ENCODE peak calls at places on chromosomes 11 and 22, in four cellular contexts. I, R, K and M are unnamed samples.

GRCh38 chr11:134792044-134792443 is 380.0 kb upstream of the B3GAT1 start:
- DNase-seq in K (no peak), R (no peak), I (no peak), M (no peak)

GRCh38 chr11:82858556-82859091 is 41.6 kb downstream of the PRCP start:
- DNase-seq in K (no peak), R (no peak), I (no peak), M (no peak)

GRCh38 chr11:77073328-77074001 is 6.7 kb downstream of the CAPN5 start:
- DNase-seq in K (no peak), R (peak), I (peak), M (no peak)

GRCh38 chr22:49154433-49154832 is 673.2 kb downstream of the BRD1 start:
- DNase-seq in I (no peak), R (no peak), K (no peak), M (no peak)

GRCh38 chr11:8285228-8285627 is 21.6 kb upstream of the LMO1 start:
- DNase-seq in I (no peak), K (no peak), R (no peak), M (no peak)

GRCh38 chr11:110095554-110095953 is 2.4 kb downstream of the ZC3H12C start:
- DNase-seq in K (no peak), R (no peak), I (no peak), M (no peak)

GRCh38 chr11:266676-267439 is 11.3 kb upstream of the NLRP6 start:
- DNase-seq in I (peak), K (no peak), R (no peak), M (no peak)

GRCh38 chr11:86193297-86194095 is 51.1 kb upstream of the EED start:
- DNase-seq in R (peak), I (peak), K (peak), M (peak)

GRCh38 chr11:6771926-6772898 is at the start of gene OR2AG2:
- DNase-seq in K (peak), R (no peak), I (peak), M (no peak)

GRCh38 chr11:96643173-96643572 is 253.4 kb downstream of the JRKL start:
- DNase-seq in R (no peak), I (no peak), K (no peak), M (no peak)
- TF ChIP-seq SP1 in R (no peak), I (peak), K (no peak), M (no peak)

GRCh38 chr11:64146036-64146943 is 19.6 kb downstream of the MACROD1 start:
- DNase-seq in R (peak), I (peak), K (no peak), M (peak)
- TF ChIP-seq CREM in R (no peak), I (peak), K (no peak), M (no peak)

GRCh38 chr11:61975638-61976419 is 8.4 kb upstream of the FTH1 start:
- DNase-seq in R (no peak), K (no peak), I (no peak), M (no peak)

GRCh38 chr11:61972112-61972795 is 4.8 kb upstream of the FTH1 start:
- DNase-seq in I (no peak), R (no peak), K (no peak), M (no peak)

GRCh38 chr11:61972796-61973602 is 5.6 kb upstream of the FTH1 start:
- DNase-seq in R (peak), I (no peak), K (no peak), M (no peak)

GRCh38 chr11:61974766-61975631 is 7.6 kb upstream of the FTH1 start:
- DNase-seq in K (no peak), R (peak), I (no peak), M (no peak)

DNA sequence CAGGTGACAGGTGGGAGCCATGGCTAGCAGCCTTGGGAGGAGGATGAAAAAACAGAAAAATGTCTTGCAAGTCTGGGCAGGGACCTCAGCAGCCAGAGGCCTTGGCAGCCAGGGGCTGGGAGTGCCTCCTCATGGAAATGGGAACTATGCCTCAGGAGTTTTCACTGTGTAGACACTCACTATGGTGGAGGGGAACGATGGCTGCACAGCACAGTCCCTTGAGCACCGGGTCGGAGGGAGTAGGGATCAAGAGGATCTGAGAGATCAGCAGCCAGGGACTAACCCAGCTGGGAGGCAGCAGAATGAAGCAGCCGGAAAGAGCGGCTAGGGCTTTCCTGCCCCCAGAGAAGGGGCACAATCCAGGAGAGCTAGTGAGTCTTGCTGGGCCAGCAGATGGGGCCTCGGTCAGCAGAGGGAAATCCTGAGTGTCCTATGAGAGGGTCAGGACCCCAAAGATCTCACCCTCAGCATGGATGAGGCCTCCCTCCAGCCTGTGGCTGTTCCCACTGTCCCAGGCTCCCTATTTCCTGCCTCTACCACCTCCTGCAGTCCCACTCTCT is 6.2 kb upstream of the FTH1 start:
- DNase-seq in K (no peak), R (peak), I (no peak), M (no peak)
- TF ChIP-seq ESRRA in K (no peak), R (no peak), I (no peak), M (no peak)

DNA sequence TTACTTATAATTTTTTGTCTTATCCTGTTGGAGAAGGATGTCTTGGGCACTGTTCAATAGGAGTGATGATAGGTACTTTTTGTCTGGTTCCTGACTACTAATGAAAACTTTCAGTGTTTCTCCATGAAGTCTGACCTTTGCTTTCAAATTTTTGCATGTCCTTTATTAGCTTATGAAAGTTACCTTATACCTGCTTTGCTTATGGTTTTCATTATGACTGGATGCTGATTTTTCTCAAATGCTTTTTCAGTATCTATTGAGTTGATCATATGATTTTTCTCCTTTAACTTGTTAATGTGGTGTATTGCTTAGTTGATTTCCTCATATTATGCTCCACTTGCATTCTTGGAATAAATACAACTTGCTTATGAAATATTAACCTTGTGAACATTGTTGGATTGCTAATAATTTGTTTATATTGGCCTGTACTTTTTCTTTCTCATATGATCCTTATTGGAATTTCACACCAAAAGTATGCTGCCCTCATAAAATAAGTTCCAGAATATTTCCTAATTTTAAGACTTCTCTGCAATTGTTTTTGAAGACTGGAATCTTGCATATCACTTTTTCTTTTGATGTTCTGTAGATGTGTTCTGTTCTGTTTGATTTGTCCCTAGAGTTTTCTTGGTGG is 85.0 kb upstream of the SC5D start:
- DNase-seq in K (peak), R (no peak), I (no peak), M (no peak)
- TF ChIP-seq SP1 in K (no peak), R (no peak), I (no peak), M (no peak)

DNA sequence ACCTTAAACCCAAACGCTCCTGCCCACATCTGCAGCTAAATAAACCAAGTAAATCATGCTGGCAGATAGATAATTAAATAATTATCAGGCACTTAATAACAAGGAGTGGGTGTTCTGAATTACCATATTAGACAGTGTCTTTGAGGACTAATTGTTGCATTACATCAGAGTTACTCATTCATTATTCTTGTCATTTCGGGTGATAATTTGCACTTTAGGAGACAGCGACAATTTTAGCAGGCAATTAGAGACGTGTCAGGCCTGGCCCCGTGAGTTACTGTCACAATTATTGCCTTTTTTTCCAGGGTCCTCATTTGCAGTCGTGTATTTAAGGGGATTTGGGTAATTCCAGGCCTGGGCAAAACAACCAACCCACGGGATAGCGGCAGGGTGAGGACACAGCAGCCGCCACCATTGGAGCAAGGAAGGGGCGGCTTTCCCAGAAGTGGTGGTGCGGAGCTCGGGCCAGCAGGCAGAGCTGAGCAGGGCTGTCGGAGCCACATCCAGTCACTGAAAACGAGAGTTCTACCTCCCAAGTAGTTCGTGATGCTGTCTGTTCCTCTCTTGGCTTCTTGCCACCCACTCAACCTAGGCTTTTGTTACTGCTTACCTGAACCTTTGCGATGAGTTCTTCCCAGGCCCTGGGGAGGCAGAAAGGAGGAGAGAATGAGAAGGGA is 235.8 kb downstream of the MIAT start:
- DNase-seq in R (no peak), I (no peak), K (no peak), M (no peak)
- TF ChIP-seq CREM in R (no peak), I (no peak), K (no peak), M (no peak)